ENCODE peak calls at places on chromosomes 1 and 21, in four cellular contexts. Q is NCI-H1105 treated with DMSO at 0.1 percent for 48 hours, V is M059J, R is fibroblast of pulmonary artery. U is an unnamed sample.

GRCh38 chr1:185531838-185532237 is 202.4 kb upstream of the HMCN1 start:
- DNase-seq in Q (no peak), V (no peak), R (no peak), U (no peak)

GRCh38 chr1:35449334-35450008 is 107.7 kb downstream of the KIAA0319L start:
- DNase-seq in Q (no peak), V (peak), R (peak), U (no peak)

GRCh38 chr1:222521299-222522104 is 26.4 kb downstream of the HHIPL2 start:
- DNase-seq in Q (no peak), V (peak), R (peak), U (no peak)

GRCh38 chr21:33025471-33026298 is at the start of gene OLIG2:
- DNase-seq in Q (peak), V (peak), R (no peak), U (no peak)

GRCh38 chr1:42847111-42847580 is 733 bp downstream of the ZNF691 start:
- DNase-seq in Q (no peak), V (no peak), R (no peak), U (no peak)

GRCh38 chr1:114741963-114742746 is 15.6 kb downstream of the CSDE1 start:
- DNase-seq in Q (no peak), V (no peak), R (no peak), U (no peak)

GRCh38 chr1:8422439-8423133 is 104.7 kb downstream of the SLC45A1 start:
- DNase-seq in Q (no peak), V (peak), R (peak), U (no peak)

GRCh38 chr1:158803681-158804080 is 22.7 kb upstream of the OR6N2 start:
- DNase-seq in Q (no peak), V (no peak), R (no peak), U (no peak)

GRCh38 chr21:40845621-40846020 is 1.3 kb downstream of the DSCAM start:
- DNase-seq in Q (peak), V (peak), R (no peak), U (no peak)

GRCh38 chr1:231213831-231214573 is 27.0 kb upstream of the GNPAT start:
- DNase-seq in Q (no peak), V (no peak), R (no peak), U (no peak)

GRCh38 chr1:55045430-55045829 is 6.1 kb downstream of the PCSK9 start:
- DNase-seq in Q (no peak), V (no peak), R (no peak), U (no peak)

GRCh38 chr1:10252508-10252907 is 42.1 kb downstream of the KIF1B start:
- DNase-seq in Q (no peak), V (peak), R (peak), U (no peak)

GRCh38 chr1:18883636-18884418 is 18.5 kb downstream of the ALDH4A1 start:
- DNase-seq in Q (peak), V (peak), R (peak), U (peak)